ENCODE peak calls at places on chromosome 22, in ten cellular contexts. One of them, this sample, is unnamed.

GRCh38 chr22:47734511-47734910 is 972.1 kb downstream of the TBC1D22A start:
- DNase-seq in lower leg skin: no peak
- DNase-seq in esophagus squamous epithelium: no peak
- DNase-seq in uterus: no peak
- DNase-seq in tibial nerve: no peak
- DNase-seq in transverse colon: no peak
- DNase-seq in heart left ventricle: no peak
- DNase-seq in breast epithelium: no peak
- DNase-seq in NB4: no peak
- DNase-seq in IMR-90: no peak
- DNase-seq in this sample: no peak

GRCh38 chr22:27633296-27633871 is 168.2 kb downstream of the MN1 start:
- DNase-seq in lower leg skin: no peak
- DNase-seq in esophagus squamous epithelium: no peak
- DNase-seq in uterus: no peak
- DNase-seq in tibial nerve: no peak
- DNase-seq in transverse colon: no peak
- DNase-seq in heart left ventricle: no peak
- DNase-seq in breast epithelium: no peak
- DNase-seq in NB4: no peak
- DNase-seq in IMR-90: no peak
- DNase-seq in this sample: no peak

GRCh38 chr22:47333625-47334024 is 571.2 kb downstream of the TBC1D22A start:
- DNase-seq in lower leg skin: peak
- DNase-seq in esophagus squamous epithelium: no peak
- DNase-seq in uterus: no peak
- DNase-seq in tibial nerve: no peak
- DNase-seq in transverse colon: no peak
- DNase-seq in heart left ventricle: no peak
- DNase-seq in breast epithelium: no peak
- DNase-seq in NB4: peak
- DNase-seq in IMR-90: peak
- DNase-seq in this sample: no peak

GRCh38 chr22:43050995-43051394 is 36.0 kb upstream of the PACSIN2 start:
- DNase-seq in lower leg skin: no peak
- DNase-seq in esophagus squamous epithelium: no peak
- DNase-seq in uterus: no peak
- DNase-seq in tibial nerve: no peak
- DNase-seq in transverse colon: no peak
- DNase-seq in heart left ventricle: no peak
- DNase-seq in breast epithelium: no peak
- DNase-seq in NB4: peak
- DNase-seq in IMR-90: no peak
- DNase-seq in this sample: peak

GRCh38 chr22:18031670-18032454 is 7.5 kb upstream of the MICAL3 start:
- DNase-seq in lower leg skin: no peak
- DNase-seq in esophagus squamous epithelium: no peak
- DNase-seq in uterus: peak
- DNase-seq in tibial nerve: no peak
- DNase-seq in transverse colon: no peak
- DNase-seq in heart left ventricle: no peak
- DNase-seq in breast epithelium: peak
- DNase-seq in NB4: no peak
- DNase-seq in IMR-90: peak
- DNase-seq in this sample: no peak

GRCh38 chr22:42368379-42369249 is 63.6 kb downstream of the NFAM1 start:
- DNase-seq in lower leg skin: no peak
- DNase-seq in esophagus squamous epithelium: no peak
- DNase-seq in uterus: no peak
- DNase-seq in tibial nerve: no peak
- DNase-seq in transverse colon: peak
- DNase-seq in heart left ventricle: no peak
- DNase-seq in breast epithelium: no peak
- DNase-seq in NB4: no peak
- DNase-seq in IMR-90: no peak
- DNase-seq in this sample: no peak

GRCh38 chr22:37627091-37627490 is 12.4 kb upstream of the SH3BP1 start:
- DNase-seq in lower leg skin: no peak
- DNase-seq in esophagus squamous epithelium: no peak
- DNase-seq in uterus: no peak
- DNase-seq in tibial nerve: no peak
- DNase-seq in transverse colon: no peak
- DNase-seq in heart left ventricle: no peak
- DNase-seq in breast epithelium: no peak
- DNase-seq in NB4: peak
- DNase-seq in IMR-90: no peak
- DNase-seq in this sample: no peak

GRCh38 chr22:29117799-29118477 is 45.1 kb downstream of the KREMEN1 start:
- DNase-seq in lower leg skin: no peak
- DNase-seq in esophagus squamous epithelium: no peak
- DNase-seq in uterus: no peak
- DNase-seq in tibial nerve: no peak
- DNase-seq in transverse colon: no peak
- DNase-seq in heart left ventricle: no peak
- DNase-seq in breast epithelium: no peak
- DNase-seq in NB4: peak
- DNase-seq in IMR-90: peak
- DNase-seq in this sample: no peak

GRCh38 chr22:24436553-24436952 is 9.2 kb downstream of the ADORA2A start:
- DNase-seq in lower leg skin: no peak
- DNase-seq in esophagus squamous epithelium: no peak
- DNase-seq in uterus: no peak
- DNase-seq in tibial nerve: peak
- DNase-seq in transverse colon: no peak
- DNase-seq in heart left ventricle: peak
- DNase-seq in breast epithelium: no peak
- DNase-seq in NB4: no peak
- DNase-seq in IMR-90: no peak
- DNase-seq in this sample: no peak

GRCh38 chr22:24437091-24437490 is 9.7 kb downstream of the ADORA2A start:
- DNase-seq in lower leg skin: no peak
- DNase-seq in esophagus squamous epithelium: no peak
- DNase-seq in uterus: no peak
- DNase-seq in tibial nerve: no peak
- DNase-seq in transverse colon: no peak
- DNase-seq in heart left ventricle: no peak
- DNase-seq in breast epithelium: no peak
- DNase-seq in NB4: no peak
- DNase-seq in IMR-90: no peak
- DNase-seq in this sample: no peak

GRCh38 chr22:24435861-24436351 is 8.5 kb downstream of the ADORA2A start:
- DNase-seq in lower leg skin: no peak
- DNase-seq in esophagus squamous epithelium: no peak
- DNase-seq in uterus: no peak
- DNase-seq in tibial nerve: peak
- DNase-seq in transverse colon: no peak
- DNase-seq in heart left ventricle: peak
- DNase-seq in breast epithelium: no peak
- DNase-seq in NB4: no peak
- DNase-seq in IMR-90: peak
- DNase-seq in this sample: no peak

GRCh38 chr22:24440270-24440717 is 12.9 kb downstream of the ADORA2A start:
- DNase-seq in lower leg skin: no peak
- DNase-seq in esophagus squamous epithelium: no peak
- DNase-seq in uterus: no peak
- DNase-seq in tibial nerve: no peak
- DNase-seq in transverse colon: no peak
- DNase-seq in heart left ventricle: no peak
- DNase-seq in breast epithelium: no peak
- DNase-seq in NB4: no peak
- DNase-seq in IMR-90: no peak
- DNase-seq in this sample: no peak

DNA sequence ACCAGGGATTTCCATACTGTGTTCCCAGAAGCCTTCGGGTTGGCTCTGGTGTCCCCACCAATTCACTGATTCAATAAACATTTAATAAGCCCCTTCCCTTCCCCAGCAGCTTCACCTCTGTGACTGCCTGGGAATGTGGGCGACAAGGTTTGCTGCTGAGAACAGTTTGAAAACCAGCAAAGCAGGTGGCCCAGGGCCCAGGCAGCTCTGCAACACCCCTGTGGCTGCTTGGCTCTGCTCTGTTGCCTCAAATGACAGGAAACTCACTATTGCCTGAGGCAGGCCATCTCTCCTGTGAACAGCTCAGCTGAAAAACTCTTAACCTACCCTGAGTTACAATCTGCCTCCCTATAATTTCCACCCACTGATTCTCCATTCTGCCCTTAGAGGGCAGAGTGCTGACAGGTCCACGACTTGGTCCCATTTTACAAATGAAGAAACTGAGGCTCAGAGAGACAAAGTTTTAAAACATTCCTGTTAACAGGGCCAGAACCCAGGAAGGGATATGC is 10.5 kb downstream of the ADORA2A start:
- DNase-seq in lower leg skin: no peak
- DNase-seq in esophagus squamous epithelium: no peak
- DNase-seq in uterus: no peak
- DNase-seq in tibial nerve: no peak
- DNase-seq in transverse colon: no peak
- DNase-seq in heart left ventricle: no peak
- DNase-seq in breast epithelium: no peak
- DNase-seq in NB4: no peak
- DNase-seq in IMR-90: no peak
- DNase-seq in this sample: no peak
- TF ChIP-seq POLR2A in lower leg skin: no peak
- TF ChIP-seq POLR2A in esophagus squamous epithelium: no peak
- TF ChIP-seq POLR2A in uterus: no peak
- TF ChIP-seq POLR2A in tibial nerve: no peak
- TF ChIP-seq POLR2A in transverse colon: no peak
- TF ChIP-seq POLR2A in heart left ventricle: no peak
- TF ChIP-seq POLR2A in breast epithelium: no peak
- TF ChIP-seq POLR2A in NB4: no peak
- TF ChIP-seq POLR2A in IMR-90: no peak
- TF ChIP-seq POLR2A in this sample: no peak

GRCh38 chr22:46245515-46245914 is 4.6 kb downstream of the CDPF1 start:
- DNase-seq in lower leg skin: peak
- DNase-seq in esophagus squamous epithelium: no peak
- DNase-seq in uterus: no peak
- DNase-seq in tibial nerve: no peak
- DNase-seq in transverse colon: no peak
- DNase-seq in heart left ventricle: peak
- DNase-seq in breast epithelium: no peak
- DNase-seq in NB4: no peak
- DNase-seq in IMR-90: no peak
- DNase-seq in this sample: no peak

GRCh38 chr22:46242023-46242422 is 8.1 kb downstream of the CDPF1 start:
- DNase-seq in lower leg skin: no peak
- DNase-seq in esophagus squamous epithelium: no peak
- DNase-seq in uterus: no peak
- DNase-seq in tibial nerve: no peak
- DNase-seq in transverse colon: no peak
- DNase-seq in heart left ventricle: no peak
- DNase-seq in breast epithelium: no peak
- DNase-seq in NB4: no peak
- DNase-seq in IMR-90: no peak
- DNase-seq in this sample: no peak

GRCh38 chr22:46247443-46247975 is 2.6 kb downstream of the CDPF1 start:
- DNase-seq in lower leg skin: no peak
- DNase-seq in esophagus squamous epithelium: no peak
- DNase-seq in uterus: no peak
- DNase-seq in tibial nerve: no peak
- DNase-seq in transverse colon: no peak
- DNase-seq in heart left ventricle: no peak
- DNase-seq in breast epithelium: no peak
- DNase-seq in NB4: no peak
- DNase-seq in IMR-90: no peak
- DNase-seq in this sample: no peak

GRCh38 chr22:46246178-46246577 is 3.9 kb downstream of the CDPF1 start:
- DNase-seq in lower leg skin: no peak
- DNase-seq in esophagus squamous epithelium: no peak
- DNase-seq in uterus: no peak
- DNase-seq in tibial nerve: no peak
- DNase-seq in transverse colon: no peak
- DNase-seq in heart left ventricle: no peak
- DNase-seq in breast epithelium: no peak
- DNase-seq in NB4: no peak
- DNase-seq in IMR-90: no peak
- DNase-seq in this sample: no peak

DNA sequence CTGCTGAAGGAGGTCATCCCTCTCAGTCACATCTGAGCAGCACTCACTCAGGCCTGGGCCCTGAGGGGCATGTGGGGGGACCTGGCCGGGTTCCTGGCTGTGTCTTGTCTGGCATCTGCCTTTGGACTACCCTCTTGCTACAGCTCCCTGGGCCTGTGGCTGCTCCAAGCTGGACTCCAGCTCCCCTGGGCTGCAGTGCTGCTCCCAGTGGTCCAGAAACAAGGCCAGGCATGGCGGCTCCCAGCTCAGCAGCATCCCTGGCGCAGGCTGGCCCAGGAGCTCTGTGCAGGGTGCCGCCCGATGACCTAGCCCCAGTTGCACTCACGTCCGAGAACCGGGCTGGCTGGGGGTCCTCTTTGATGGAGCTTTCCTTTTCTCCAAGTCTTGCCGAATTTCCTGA is 5.3 kb downstream of the CDPF1 start:
- DNase-seq in lower leg skin: no peak
- DNase-seq in esophagus squamous epithelium: no peak
- DNase-seq in uterus: no peak
- DNase-seq in tibial nerve: no peak
- DNase-seq in transverse colon: no peak
- DNase-seq in heart left ventricle: no peak
- DNase-seq in breast epithelium: no peak
- DNase-seq in NB4: no peak
- DNase-seq in IMR-90: no peak
- DNase-seq in this sample: no peak
- TF ChIP-seq POLR2A in lower leg skin: no peak
- TF ChIP-seq POLR2A in esophagus squamous epithelium: no peak
- TF ChIP-seq POLR2A in uterus: no peak
- TF ChIP-seq POLR2A in tibial nerve: no peak
- TF ChIP-seq POLR2A in transverse colon: no peak
- TF ChIP-seq POLR2A in heart left ventricle: no peak
- TF ChIP-seq POLR2A in breast epithelium: no peak
- TF ChIP-seq POLR2A in NB4: no peak
- TF ChIP-seq POLR2A in IMR-90: no peak
- TF ChIP-seq POLR2A in this sample: no peak

GRCh38 chr22:23152238-23153114 is 7.2 kb downstream of the RAB36 start:
- DNase-seq in lower leg skin: no peak
- DNase-seq in esophagus squamous epithelium: no peak
- DNase-seq in uterus: no peak
- DNase-seq in tibial nerve: no peak
- DNase-seq in transverse colon: no peak
- DNase-seq in heart left ventricle: no peak
- DNase-seq in breast epithelium: no peak
- DNase-seq in NB4: peak
- DNase-seq in IMR-90: no peak
- DNase-seq in this sample: no peak
- TF ChIP-seq POLR2A in lower leg skin: no peak
- TF ChIP-seq POLR2A in esophagus squamous epithelium: no peak
- TF ChIP-seq POLR2A in uterus: no peak
- TF ChIP-seq POLR2A in tibial nerve: no peak
- TF ChIP-seq POLR2A in transverse colon: no peak
- TF ChIP-seq POLR2A in heart left ventricle: no peak
- TF ChIP-seq POLR2A in breast epithelium: no peak
- TF ChIP-seq POLR2A in NB4: no peak
- TF ChIP-seq POLR2A in IMR-90: no peak
- TF ChIP-seq POLR2A in this sample: no peak

DNA sequence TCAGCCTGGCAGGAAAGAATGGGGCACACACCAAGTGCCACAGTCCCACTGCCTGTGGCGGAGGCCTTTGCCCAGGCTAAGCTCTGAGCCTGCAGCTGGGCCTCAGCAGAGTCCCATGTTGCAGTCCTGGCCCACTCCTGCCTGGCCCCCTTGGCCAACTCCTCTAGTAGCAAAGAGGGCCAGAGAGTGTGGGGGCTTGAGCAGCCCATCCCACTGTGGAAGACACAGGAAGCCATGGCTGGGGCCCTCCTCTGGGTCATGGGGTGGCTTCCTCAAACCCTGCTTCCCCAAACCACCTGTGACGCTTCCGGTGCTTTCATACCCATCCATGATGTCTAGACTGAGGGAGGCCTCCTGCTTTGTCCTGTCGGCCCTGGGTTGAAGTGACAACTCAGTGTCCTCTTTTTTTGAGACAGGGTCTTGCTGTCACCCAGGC is 5.8 kb downstream of the RPS19BP1 start:
- DNase-seq in lower leg skin: no peak
- DNase-seq in esophagus squamous epithelium: no peak
- DNase-seq in uterus: no peak
- DNase-seq in tibial nerve: no peak
- DNase-seq in transverse colon: no peak
- DNase-seq in heart left ventricle: no peak
- DNase-seq in breast epithelium: no peak
- DNase-seq in NB4: peak
- DNase-seq in IMR-90: no peak
- DNase-seq in this sample: no peak
- TF ChIP-seq POLR2A in lower leg skin: no peak
- TF ChIP-seq POLR2A in esophagus squamous epithelium: no peak
- TF ChIP-seq POLR2A in uterus: no peak
- TF ChIP-seq POLR2A in tibial nerve: no peak
- TF ChIP-seq POLR2A in transverse colon: no peak
- TF ChIP-seq POLR2A in heart left ventricle: no peak
- TF ChIP-seq POLR2A in breast epithelium: no peak
- TF ChIP-seq POLR2A in NB4: no peak
- TF ChIP-seq POLR2A in IMR-90: peak
- TF ChIP-seq POLR2A in this sample: no peak

This sample was measured in erythroblast.